ENCODE peak calls at places on chromosomes 12 and 14, in eight cellular contexts. P is NCI-H69, Y is SHP77, H is stomach, J is DMS153, Q is MCF 10A, O is fibroblast of lung, N is neural crest cell. G is an unnamed sample.

GRCh38 chr14:65972891-65973290 is 513.3 kb upstream of the CCDC196 start:
- DNase-seq in Q (no peak), P (no peak), O (no peak), N (no peak), J (no peak), H (no peak), Y (no peak), G (no peak)

GRCh38 chr12:79299447-79300198 is 391.1 kb downstream of the PAWR start:
- DNase-seq in Q (no peak), Y (peak; percentile 8), O (no peak), P (no peak), N (no peak), H (no peak), J (no peak), G (no peak)

GRCh38 chr12:112370868-112371510 is 11.2 kb downstream of the HECTD4 start:
- DNase-seq in O (no peak), P (peak; percentile 58), Q (no peak), N (no peak), H (no peak), J (no peak), Y (no peak), G (no peak)

GRCh38 chr14:51726166-51726899 is 74.6 kb downstream of the FRMD6 start:
- DNase-seq in H (no peak), Q (no peak), P (no peak), O (peak; percentile 19), J (no peak), Y (no peak), N (no peak), G (no peak)

GRCh38 chr14:78356406-78356805 is 186.2 kb downstream of the NRXN3 start:
- DNase-seq in J (no peak), H (no peak), P (no peak), Q (no peak), Y (no peak), O (no peak), N (peak; percentile 26), G (no peak)

GRCh38 chr14:44404021-44404420 is 103.1 kb downstream of the FSCB start:
- DNase-seq in J (no peak), N (no peak), H (no peak), Q (peak; percentile 58), P (peak; percentile 88), Y (no peak), O (no peak), G (no peak)

GRCh38 chr12:68850390-68850789 is 42.4 kb downstream of the MDM2 start:
- DNase-seq in Y (no peak), O (no peak), J (no peak), H (no peak), N (no peak), P (no peak), Q (no peak), G (no peak)

GRCh38 chr12:79590751-79591150 is 100.0 kb downstream of the PAWR start:
- DNase-seq in Y (no peak), O (no peak), J (no peak), Q (no peak), N (no peak), H (no peak), P (no peak), G (no peak)

GRCh38 chr12:65556676-65557424 is 267.4 kb upstream of the HMGA2 start:
- DNase-seq in N (peak; percentile 75), J (peak; percentile 19), P (peak; percentile 45), Q (peak; percentile 88), O (peak; percentile 83), H (peak; percentile 84), Y (peak; percentile 58), G (no peak)

GRCh38 chr12:55797068-55797467 is 20.5 kb downstream of the SARNP start:
- DNase-seq in J (peak; percentile 33), P (peak; percentile 55), O (peak; percentile 71), H (no peak), N (peak; percentile 13), Q (peak; percentile 41), Y (peak; percentile 16), G (peak; percentile 2)

GRCh38 chr14:34365309-34365915 is 96.6 kb downstream of the SPTSSA start:
- DNase-seq in Q (no peak), N (no peak), P (peak; percentile 43), O (peak; percentile 45), H (no peak), Y (peak; percentile 71), J (no peak), G (no peak)

GRCh38 chr14:100534528-100535286 is 52.5 kb downstream of the BEGAIN start:
- DNase-seq in P (no peak), Q (no peak), J (no peak), N (no peak), O (no peak), H (no peak), Y (no peak), G (no peak)

GRCh38 chr12:71312767-71313375 is 126.7 kb upstream of the LGR5 start:
- DNase-seq in P (no peak), O (peak; percentile 13), N (no peak), Y (no peak), J (no peak), Q (peak; percentile 77), H (no peak), G (no peak)

GRCh38 chr14:20409226-20409625 is 4.1 kb downstream of the TEP1 start:
- DNase-seq in Y (no peak), H (no peak), Q (no peak), O (no peak), J (no peak), P (no peak), N (no peak), G (no peak)

GRCh38 chr14:99562848-99563748 is 40.9 kb downstream of the CCDC85C start:
- DNase-seq in Y (peak; percentile 92), J (peak; percentile 60), O (peak; percentile 72), Q (peak; percentile 85), P (peak; percentile 99), N (peak; percentile 82), H (peak; percentile 95), G (no peak)

GRCh38 chr12:57735952-57736742 is 2.4 kb downstream of the AGAP2 start:
- DNase-seq in Q (peak; percentile 56), N (peak; percentile 39), O (no peak), Y (peak; percentile 60), H (no peak), J (no peak), P (peak; percentile 77), G (no peak)

GRCh38 chr12:92068441-92068840 is 77.2 kb downstream of the BTG1 start:
- DNase-seq in N (no peak), Y (peak; percentile 69), P (peak; percentile 95), J (peak; percentile 78), H (no peak), Q (peak; percentile 72), O (peak; percentile 52), G (no peak)

GRCh38 chr12:58416211-58416610 is 474.8 kb downstream of the ATP23 start:
- DNase-seq in O (peak; percentile 76), P (peak; percentile 36), H (no peak), N (no peak), Y (no peak), J (no peak), Q (peak; percentile 38), G (no peak)

G was measured in NCI-H187.